ENCODE peak calls at places on chromosomes 6 and 20, in eight cellular contexts. P is CD4-positive, alpha-beta T cell; W is GM23248; D is type B pancreatic cell; S is midbrain; N is posterior cingulate gyrus; C is lower leg skin; K is IMR-90. Q is an unnamed sample.

GRCh38 chr20:1934578-1935573 is 39.7 kb downstream of the SIRPA start:
- DNase-seq in W (peak; percentile 98), D (no peak), P (no peak), C (peak; percentile 87), N (no peak), K (peak; percentile 78), S (no peak), Q (no peak)

GRCh38 chr20:32210206-32210605 is 2.5 kb downstream of the POFUT1 start:
- DNase-seq in K (peak; percentile 40), N (no peak), P (no peak), D (no peak), C (no peak), W (peak; percentile 41), S (no peak), Q (no peak)

GRCh38 chr20:62032606-62033368 is 32.9 kb downstream of the TAF4 start:
- DNase-seq in C (no peak), K (no peak), D (no peak), W (peak; percentile 55), P (no peak), N (no peak), S (no peak), Q (no peak)

GRCh38 chr6:30508890-30509736 is 19.8 kb downstream of the HLA-E start:
- DNase-seq in S (no peak), C (no peak), P (no peak), K (peak; percentile 51), N (no peak), D (no peak), W (peak; percentile 48), Q (no peak)

GRCh38 chr6:92550501-92550900 is 868.9 kb downstream of the EPHA7 start:
- DNase-seq in S (no peak), W (no peak), C (no peak), P (no peak), N (no peak), D (no peak), K (no peak), Q (no peak)

GRCh38 chr6:107730106-107730505 is 94.0 kb downstream of the SCML4 start:
- DNase-seq in W (no peak), D (no peak), C (no peak), S (no peak), K (no peak), P (peak; percentile 52), N (no peak), Q (no peak)

GRCh38 chr6:33824461-33825154 is 20.8 kb upstream of the MLN start:
- DNase-seq in C (no peak), W (no peak), P (no peak), N (no peak), D (no peak), K (peak; percentile 21), S (no peak), Q (no peak)

GRCh38 chr20:46635514-46636091 is 15.7 kb downstream of the SLC13A3 start:
- DNase-seq in K (no peak), C (no peak), P (no peak), D (peak; percentile 24), W (no peak), N (no peak), S (no peak), Q (no peak)

GRCh38 chr6:162387723-162388382 is 339.7 kb downstream of the PRKN start:
- DNase-seq in S (no peak), D (no peak), N (no peak), K (no peak), P (no peak), W (no peak), C (no peak), Q (no peak)

GRCh38 chr6:90083891-90084290 is 189.6 kb downstream of the GJA10 start:
- DNase-seq in C (no peak), N (no peak), S (no peak), D (no peak), W (no peak), P (no peak), K (no peak), Q (no peak)

GRCh38 chr6:28634758-28635546 is 109.3 kb downstream of the GPX5 start:
- DNase-seq in C (no peak), W (peak; percentile 36), N (peak; percentile 73), K (no peak), S (peak; percentile 24), D (no peak), P (no peak), Q (no peak)

GRCh38 chr6:159038914-159039884 is 5.6 kb downstream of the TAGAP start:
- DNase-seq in N (no peak), K (peak; percentile 38), P (no peak), W (peak; percentile 84), C (no peak), D (no peak), S (peak; percentile 48), Q (no peak)

GRCh38 chr20:13870349-13870748 is 85.5 kb downstream of the NDUFAF5 start:
- DNase-seq in C (no peak), W (no peak), D (no peak), N (no peak), K (no peak), P (no peak), S (no peak), Q (no peak)

GRCh38 chr20:63955281-63955845 is 853 bp downstream of the UCKL1 start:
- DNase-seq in W (peak; percentile 69), D (no peak), K (no peak), C (no peak), P (peak; percentile 34), S (peak; percentile 46), N (peak; percentile 54), Q (peak; percentile 49)

GRCh38 chr6:147504848-147505247 is 3.6 kb upstream of the SAMD5 start:
- DNase-seq in D (no peak), K (no peak), N (no peak), P (no peak), W (no peak), S (no peak), C (no peak), Q (no peak)

GRCh38 chr6:22363166-22363965 is 66.5 kb upstream of the PRL start:
- DNase-seq in D (no peak), K (no peak), S (no peak), W (no peak), N (no peak), P (no peak), C (no peak), Q (no peak)

GRCh38 chr20:25512709-25513108 is 72.6 kb downstream of the NINL start:
- DNase-seq in D (no peak), P (no peak), S (no peak), C (no peak), N (no peak), W (no peak), K (no peak), Q (no peak)

GRCh38 chr6:49949062-49949461 is 14.9 kb downstream of the DEFB114 start:
- DNase-seq in P (no peak), S (no peak), W (no peak), C (no peak), D (no peak), N (no peak), K (no peak), Q (no peak)

GRCh38 chr20:24650091-24650490 is 180.7 kb downstream of the SYNDIG1 start:
- DNase-seq in D (no peak), C (no peak), P (no peak), K (peak; percentile 89), N (no peak), S (no peak), W (peak; percentile 34), Q (no peak)

GRCh38 chr6:25365159-25365558 is 86.0 kb downstream of the CARMIL1 start:
- DNase-seq in C (no peak), K (no peak), W (no peak), S (no peak), N (no peak), D (no peak), P (no peak), Q (no peak)

GRCh38 chr6:167973092-167973880 is 24.2 kb upstream of the KIF25 start:
- DNase-seq in C (no peak), W (no peak), D (no peak), S (no peak), N (no peak), P (no peak), K (no peak), Q (no peak)